ENCODE peak calls at places on chromosomes 5 and 9, in four cellular contexts. T is breast epithelium, N is left lung, Y is PC-9. H is an unnamed sample. For H3K4me1, the result is how much of the 10 kb centered on the place peaks cover.

GRCh38 chr5:58201922-58202648 is 257.8 kb downstream of the PLK2 start:
- DNase-seq in N (no peak), Y (peak), T (no peak), H (no peak)

GRCh38 chr9:37531699-37532098 is 44.5 kb downstream of the FBXO10 start:
- DNase-seq in Y (no peak), T (no peak), N (no peak), H (no peak)

GRCh38 chr9:30235564-30235963 is 2148.9 kb upstream of the ACO1 start:
- DNase-seq in Y (no peak), N (no peak), T (no peak), H (no peak)

GRCh38 chr5:31193026-31193425 is 460 bp upstream of the CDH6 start:
- DNase-seq in Y (no peak), N (no peak), T (no peak), H (no peak)

GRCh38 chr9:69485466-69485865 is 160.5 kb downstream of the ENTREP1 start:
- DNase-seq in Y (no peak), T (no peak), N (no peak), H (no peak)

GRCh38 chr5:139982975-139983240 is 60.2 kb downstream of the NRG2 start:
- DNase-seq in T (no peak), N (no peak), Y (no peak), H (no peak)

GRCh38 chr9:131787838-131788237 is 48.0 kb upstream of the RAPGEF1 start:
- DNase-seq in T (no peak), Y (no peak), N (no peak), H (no peak)

GRCh38 chr5:67969631-67970030 is 245.9 kb upstream of the PIK3R1 start:
- DNase-seq in T (no peak), N (no peak), Y (no peak), H (no peak)

GRCh38 chr5:140324041-140324833 is 21.3 kb upstream of the PFDN1 start:
- DNase-seq in Y (no peak), T (no peak), N (no peak), H (no peak)

GRCh38 chr5:56824019-56824418 is 8.7 kb downstream of the MAP3K1 start:
- DNase-seq in Y (no peak), T (no peak), N (no peak), H (no peak)

GRCh38 chr5:56827923-56828322 is 12.6 kb downstream of the MAP3K1 start:
- DNase-seq in N (no peak), T (no peak), Y (no peak), H (no peak)

GRCh38 chr5:56822961-56823360 is 7.6 kb downstream of the MAP3K1 start:
- DNase-seq in N (no peak), Y (no peak), T (no peak), H (no peak)

GRCh38 chr5:56827043-56827442 is 11.7 kb downstream of the MAP3K1 start:
- DNase-seq in N (no peak), T (peak), Y (no peak), H (no peak)

DNA sequence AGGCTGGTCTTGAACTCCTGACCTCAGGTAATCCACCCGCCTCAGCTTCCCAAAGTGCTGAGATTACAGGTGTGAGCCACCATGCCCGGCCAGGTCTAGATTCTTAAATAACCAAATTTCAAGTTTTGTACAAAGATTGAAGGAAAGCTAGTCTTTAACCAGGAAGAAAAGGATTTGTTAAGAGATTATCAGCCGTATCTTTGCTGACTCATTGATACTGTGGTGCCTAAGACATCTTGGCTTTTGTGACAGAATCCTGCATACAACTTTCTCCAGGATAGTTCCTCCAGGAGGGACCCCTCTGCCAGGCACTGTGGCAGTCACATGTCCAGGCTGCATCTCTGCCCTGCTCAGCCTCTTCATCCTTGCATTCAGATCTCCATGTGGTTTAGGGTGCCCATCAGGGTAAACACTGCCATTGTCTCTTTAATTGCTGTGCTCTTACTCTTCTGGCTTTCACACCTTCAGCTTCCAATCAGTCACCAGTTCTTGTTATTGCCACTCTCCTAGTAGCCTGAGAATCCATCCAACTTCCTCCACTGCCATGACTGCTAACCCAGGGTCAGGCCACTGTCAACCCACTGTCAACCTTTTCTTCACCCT is 10.0 kb downstream of the MAP3K1 start:
- DNase-seq in T (no peak), Y (no peak), N (no peak), H (no peak)
- H3K4me1 ChIP-seq in T (under half), Y (under half), N (half or more), H (under half)

GRCh38 chr5:158789441-158789840 is 310.3 kb downstream of the EBF1 start:
- DNase-seq in Y (no peak), N (no peak), T (no peak), H (no peak)
- H3K4me1 ChIP-seq in Y (under half), N (under half), T (under half), H (under half)

GRCh38 chr5:107286447-107287098 is 384.2 kb downstream of the EFNA5 start:
- DNase-seq in T (no peak), N (no peak), Y (no peak), H (no peak)
- H3K4me1 ChIP-seq in T (under half), N (under half), Y (under half), H (under half)

DNA sequence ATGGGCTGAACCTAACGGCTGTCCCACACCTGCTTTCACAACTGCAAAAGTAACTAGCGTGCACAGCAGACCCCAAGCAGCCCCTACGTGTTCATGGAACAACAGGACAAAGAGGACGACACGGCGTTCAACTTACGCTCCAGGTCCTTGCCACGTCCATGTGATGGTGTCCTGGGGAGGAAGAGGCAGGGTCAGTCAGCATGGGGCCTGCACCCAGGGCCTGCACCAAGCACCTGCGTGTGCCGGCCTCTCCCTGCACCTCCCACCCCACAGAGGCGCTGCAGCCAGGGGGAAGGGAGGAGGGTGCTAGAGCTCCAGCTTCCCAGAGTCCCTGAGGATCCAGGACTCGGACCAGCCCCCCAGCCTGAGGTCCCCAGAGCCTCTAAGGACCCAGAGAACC is 35.6 kb upstream of the SLC6A3 start:
- DNase-seq in N (peak), T (no peak), Y (no peak), H (no peak)
- H3K4me1 ChIP-seq in N (half or more), T (under half), Y (under half), H (under half)

DNA sequence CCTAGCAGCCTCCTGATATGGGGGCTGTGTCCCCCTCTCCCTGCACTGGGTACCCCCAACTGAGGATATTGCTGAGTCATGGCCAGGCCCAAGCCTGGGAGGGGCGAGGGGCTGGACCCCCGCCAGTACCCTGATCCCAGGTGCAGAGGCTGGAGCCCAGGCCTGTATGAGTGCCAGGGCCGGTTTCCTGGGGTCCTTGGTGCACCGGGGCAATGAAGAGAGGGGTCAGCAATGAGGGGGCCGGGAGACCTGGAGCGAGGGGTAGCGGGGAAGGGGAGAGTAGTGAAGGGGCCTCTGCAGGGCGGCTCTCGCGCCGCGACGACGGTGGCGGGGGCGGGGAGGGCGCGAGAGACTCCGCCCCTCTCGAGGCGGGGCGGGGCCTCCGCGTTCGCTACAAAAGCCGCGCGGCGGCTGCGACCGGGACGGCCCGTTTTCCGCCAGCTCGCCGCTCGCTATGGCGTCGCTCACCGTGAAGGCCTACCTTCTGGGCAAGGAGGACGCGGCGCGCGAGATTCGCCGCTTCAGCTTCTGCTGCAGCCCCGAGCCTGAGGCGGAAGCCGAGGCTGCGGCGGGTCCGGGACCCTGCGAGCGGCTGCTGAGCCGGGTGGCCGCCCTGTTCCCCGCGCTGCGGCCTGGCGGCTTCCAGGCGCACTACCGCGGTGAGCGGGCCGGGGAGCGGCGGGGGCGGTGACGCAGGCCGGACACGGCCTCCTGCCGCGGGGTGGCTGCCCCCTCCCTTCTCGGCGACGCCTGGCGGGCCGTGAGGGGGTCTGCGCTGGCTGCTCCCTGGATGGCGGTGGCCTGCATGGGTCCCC is at the start of gene SQSTM1:
- DNase-seq in T (peak), N (peak), Y (peak), H (peak)
- H3K4me1 ChIP-seq in T (under half), N (half or more), Y (half or more), H (half or more)

DNA sequence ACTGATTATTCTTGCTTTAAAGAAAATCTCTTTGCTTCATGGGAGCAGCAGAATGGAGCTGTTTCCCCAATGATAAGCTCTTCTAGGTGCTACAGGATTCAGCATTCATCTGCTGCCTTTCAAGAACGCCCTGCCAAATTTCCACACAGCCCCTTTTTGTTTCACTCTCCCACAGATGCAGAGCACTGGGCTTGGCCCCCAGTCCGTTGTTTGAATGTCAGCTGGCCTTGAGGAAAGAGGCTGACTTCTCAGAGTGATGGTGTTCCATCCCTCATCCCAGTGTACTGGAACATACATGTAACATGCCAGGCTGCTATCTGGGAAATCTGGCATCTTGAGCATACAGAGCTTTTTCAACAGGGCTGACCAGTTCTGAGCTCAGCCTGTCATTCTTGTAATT is 2.6 kb downstream of the GALNT10 start:
- DNase-seq in N (no peak), Y (no peak), T (no peak), H (no peak)
- H3K4me1 ChIP-seq in N (under half), Y (half or more), T (under half), H (under half)

GRCh38 chr9:75087824-75088645 is at the start of the genes NMRK1 and OSTF1:
- DNase-seq in N (peak), T (peak), Y (peak), H (peak)
- H3K4me1 ChIP-seq in N (half or more), T (under half), Y (under half), H (under half)